ENCODE peak calls at places on chromosome 13, in nine cellular contexts. One of them, this sample, is unnamed.
A peak's percentile ranks its signal among the peaks of the same experiment; 100 is the strongest.

GRCh38 chr13:44747179-44747578 is 171.0 kb upstream of the TSC22D1 start:
- DNase-seq in AG08395: no peak
- DNase-seq in C1 segment of cervical spinal cord: no peak
- DNase-seq in GM23248: peak; percentile 4
- DNase-seq in left colon: no peak
- DNase-seq in cardiac fibroblast: no peak
- DNase-seq in HS-5: no peak
- DNase-seq in AG04450: no peak
- DNase-seq in A172: no peak
- DNase-seq in this sample: no peak

GRCh38 chr13:108194435-108194936 is 20.9 kb downstream of the LIG4 start:
- DNase-seq in HS-5: no peak
- DNase-seq in left colon: no peak
- DNase-seq in AG08395: no peak
- DNase-seq in AG04450: no peak
- DNase-seq in C1 segment of cervical spinal cord: no peak
- DNase-seq in A172: no peak
- DNase-seq in cardiac fibroblast: no peak
- DNase-seq in GM23248: no peak
- DNase-seq in this sample: no peak

GRCh38 chr13:104773775-104774174 is 1707.6 kb upstream of the SLC10A2 start:
- DNase-seq in HS-5: no peak
- DNase-seq in left colon: no peak
- DNase-seq in cardiac fibroblast: peak; percentile 61
- DNase-seq in AG04450: peak; percentile 21
- DNase-seq in AG08395: peak; percentile 28
- DNase-seq in A172: peak; percentile 42
- DNase-seq in GM23248: peak; percentile 50
- DNase-seq in C1 segment of cervical spinal cord: no peak
- DNase-seq in this sample: no peak

GRCh38 chr13:25992076-25992475 is 59.7 kb downstream of the SHISA2 start:
- DNase-seq in AG08395: no peak
- DNase-seq in cardiac fibroblast: peak; percentile 8
- DNase-seq in GM23248: no peak
- DNase-seq in C1 segment of cervical spinal cord: no peak
- DNase-seq in AG04450: no peak
- DNase-seq in A172: no peak
- DNase-seq in HS-5: no peak
- DNase-seq in left colon: no peak
- DNase-seq in this sample: no peak

GRCh38 chr13:19864018-19864338 is 529 bp upstream of the ZMYM5 start:
- DNase-seq in GM23248: peak; percentile 78
- DNase-seq in AG08395: peak; percentile 53
- DNase-seq in C1 segment of cervical spinal cord: peak; percentile 93
- DNase-seq in left colon: peak; percentile 79
- DNase-seq in A172: peak; percentile 55
- DNase-seq in cardiac fibroblast: peak; percentile 80
- DNase-seq in HS-5: no peak
- DNase-seq in AG04450: no peak
- DNase-seq in this sample: no peak

GRCh38 chr13:23928985-23929384 is 31.7 kb upstream of the C1QTNF9B start:
- DNase-seq in left colon: no peak
- DNase-seq in AG08395: peak; percentile 72
- DNase-seq in cardiac fibroblast: peak; percentile 88
- DNase-seq in AG04450: peak; percentile 42
- DNase-seq in C1 segment of cervical spinal cord: no peak
- DNase-seq in HS-5: peak; percentile 50
- DNase-seq in A172: peak; percentile 75
- DNase-seq in GM23248: peak; percentile 86
- DNase-seq in this sample: no peak

GRCh38 chr13:31198524-31198923 is 1.3 kb upstream of the B3GLCT start:
- DNase-seq in AG08395: no peak
- DNase-seq in cardiac fibroblast: no peak
- DNase-seq in C1 segment of cervical spinal cord: no peak
- DNase-seq in A172: no peak
- DNase-seq in GM23248: no peak
- DNase-seq in left colon: no peak
- DNase-seq in HS-5: no peak
- DNase-seq in AG04450: no peak
- DNase-seq in this sample: no peak

GRCh38 chr13:43368003-43368402 is 344.6 kb downstream of the DNAJC15 start:
- DNase-seq in left colon: no peak
- DNase-seq in GM23248: peak; percentile 42
- DNase-seq in AG04450: no peak
- DNase-seq in cardiac fibroblast: no peak
- DNase-seq in C1 segment of cervical spinal cord: no peak
- DNase-seq in HS-5: no peak
- DNase-seq in A172: no peak
- DNase-seq in AG08395: peak; percentile 8
- DNase-seq in this sample: no peak

GRCh38 chr13:91154553-91154952 is 192.9 kb upstream of the MIR17HG start:
- DNase-seq in GM23248: no peak
- DNase-seq in AG04450: no peak
- DNase-seq in HS-5: no peak
- DNase-seq in cardiac fibroblast: no peak
- DNase-seq in left colon: no peak
- DNase-seq in A172: no peak
- DNase-seq in C1 segment of cervical spinal cord: no peak
- DNase-seq in AG08395: no peak
- DNase-seq in this sample: no peak

GRCh38 chr13:94705081-94705751 is 7.1 kb downstream of the SOX21 start:
- DNase-seq in GM23248: no peak
- DNase-seq in A172: no peak
- DNase-seq in HS-5: no peak
- DNase-seq in AG04450: no peak
- DNase-seq in C1 segment of cervical spinal cord: no peak
- DNase-seq in left colon: no peak
- DNase-seq in cardiac fibroblast: no peak
- DNase-seq in AG08395: no peak
- DNase-seq in this sample: no peak

GRCh38 chr13:66864627-66865026 is 365.5 kb downstream of the PCDH9 start:
- DNase-seq in C1 segment of cervical spinal cord: no peak
- DNase-seq in A172: no peak
- DNase-seq in AG04450: no peak
- DNase-seq in GM23248: no peak
- DNase-seq in AG08395: no peak
- DNase-seq in cardiac fibroblast: no peak
- DNase-seq in HS-5: no peak
- DNase-seq in left colon: no peak
- DNase-seq in this sample: no peak

GRCh38 chr13:110242615-110243014 is 64.3 kb downstream of the COL4A1 start:
- DNase-seq in C1 segment of cervical spinal cord: no peak
- DNase-seq in GM23248: no peak
- DNase-seq in HS-5: no peak
- DNase-seq in cardiac fibroblast: no peak
- DNase-seq in AG08395: no peak
- DNase-seq in A172: no peak
- DNase-seq in left colon: no peak
- DNase-seq in AG04450: no peak
- DNase-seq in this sample: no peak

GRCh38 chr13:60990032-60990733 is 425.5 kb downstream of the PCDH20 start:
- DNase-seq in A172: no peak
- DNase-seq in cardiac fibroblast: peak; percentile 1
- DNase-seq in left colon: peak; percentile 11
- DNase-seq in C1 segment of cervical spinal cord: no peak
- DNase-seq in HS-5: no peak
- DNase-seq in AG04450: no peak
- DNase-seq in AG08395: no peak
- DNase-seq in GM23248: no peak
- DNase-seq in this sample: no peak

GRCh38 chr13:94703721-94704314 is 8.5 kb downstream of the SOX21 start:
- DNase-seq in HS-5: no peak
- DNase-seq in C1 segment of cervical spinal cord: peak; percentile 22
- DNase-seq in AG08395: no peak
- DNase-seq in left colon: no peak
- DNase-seq in cardiac fibroblast: no peak
- DNase-seq in A172: no peak
- DNase-seq in AG04450: no peak
- DNase-seq in GM23248: no peak
- DNase-seq in this sample: no peak

GRCh38 chr13:33561627-33562026 is 256.3 kb upstream of the RFC3 start:
- DNase-seq in cardiac fibroblast: no peak
- DNase-seq in AG08395: no peak
- DNase-seq in C1 segment of cervical spinal cord: no peak
- DNase-seq in AG04450: no peak
- DNase-seq in HS-5: no peak
- DNase-seq in left colon: no peak
- DNase-seq in A172: no peak
- DNase-seq in GM23248: no peak
- DNase-seq in this sample: no peak

GRCh38 chr13:25232937-25233515 is 54.3 kb downstream of the MTMR6 start:
- DNase-seq in AG08395: peak; percentile 48
- DNase-seq in HS-5: no peak
- DNase-seq in AG04450: no peak
- DNase-seq in left colon: no peak
- DNase-seq in C1 segment of cervical spinal cord: no peak
- DNase-seq in A172: peak; percentile 31
- DNase-seq in GM23248: peak; percentile 56
- DNase-seq in cardiac fibroblast: peak; percentile 56
- DNase-seq in this sample: no peak

GRCh38 chr13:52195052-52195837 is 35.8 kb upstream of the NEK3 start:
- DNase-seq in GM23248: peak; percentile 75
- DNase-seq in A172: no peak
- DNase-seq in HS-5: no peak
- DNase-seq in left colon: peak; percentile 77
- DNase-seq in AG04450: peak; percentile 26
- DNase-seq in AG08395: peak; percentile 68
- DNase-seq in cardiac fibroblast: peak; percentile 78
- DNase-seq in C1 segment of cervical spinal cord: peak; percentile 61
- DNase-seq in this sample: peak; percentile 50

GRCh38 chr13:112444416-112445399 is 68.6 kb downstream of the SPACA7 start:
- DNase-seq in C1 segment of cervical spinal cord: no peak
- DNase-seq in cardiac fibroblast: no peak
- DNase-seq in left colon: no peak
- DNase-seq in AG08395: no peak
- DNase-seq in HS-5: no peak
- DNase-seq in GM23248: no peak
- DNase-seq in A172: no peak
- DNase-seq in AG04450: no peak
- DNase-seq in this sample: no peak

GRCh38 chr13:64662887-64663593 is 2567.1 kb downstream of the PCDH9 start:
- DNase-seq in AG08395: no peak
- DNase-seq in C1 segment of cervical spinal cord: no peak
- DNase-seq in AG04450: no peak
- DNase-seq in A172: no peak
- DNase-seq in left colon: no peak
- DNase-seq in GM23248: no peak
- DNase-seq in HS-5: no peak
- DNase-seq in cardiac fibroblast: no peak
- DNase-seq in this sample: no peak

GRCh38 chr13:33006646-33007045 is 9.6 kb upstream of the KL start:
- DNase-seq in left colon: no peak
- DNase-seq in cardiac fibroblast: no peak
- DNase-seq in A172: no peak
- DNase-seq in AG04450: no peak
- DNase-seq in HS-5: no peak
- DNase-seq in C1 segment of cervical spinal cord: no peak
- DNase-seq in GM23248: no peak
- DNase-seq in AG08395: no peak
- DNase-seq in this sample: no peak